ENCODE peak calls at places on chromosomes 2 and 18, in six cellular contexts. L is Caki2, A is HT-29, M is AG09309, Q is foreskin keratinocyte, Y is cardiac fibroblast. Z is an unnamed sample.

GRCh38 chr2:167383610-167384194 is 495.4 kb downstream of the XIRP2 start:
- DNase-seq in L (no peak), A (no peak), M (no peak), Q (no peak), Y (no peak), Z (no peak)

GRCh38 chr18:31206787-31207381 is 44.2 kb upstream of the DSC1 start:
- DNase-seq in L (peak; percentile 97), A (peak; percentile 92), M (no peak), Q (peak; percentile 85), Y (peak; percentile 5), Z (peak; percentile 67)

GRCh38 chr2:159849160-159849813 is 51.3 kb upstream of the CD302 start:
- DNase-seq in L (no peak), A (no peak), M (no peak), Q (no peak), Y (no peak), Z (no peak)

GRCh38 chr18:21853020-21853419 is 112.4 kb downstream of the MIB1 start:
- DNase-seq in L (no peak), A (no peak), M (no peak), Q (no peak), Y (peak; percentile 52), Z (no peak)

GRCh38 chr2:188678921-188679320 is 295.3 kb upstream of the COL3A1 start:
- DNase-seq in L (no peak), A (no peak), M (peak; percentile 60), Q (no peak), Y (peak; percentile 87), Z (no peak)

GRCh38 chr2:219168932-219169331 is 897 bp downstream of the SLC23A3 start:
- DNase-seq in L (no peak), A (no peak), M (no peak), Q (no peak), Y (no peak), Z (no peak)

GRCh38 chr2:63614983-63615945 is 26.5 kb downstream of the MDH1 start:
- DNase-seq in L (no peak), A (no peak), M (peak; percentile 13), Q (peak; percentile 85), Y (peak; percentile 48), Z (peak; percentile 70)

GRCh38 chr18:49911414-49911813 is 98.1 kb upstream of the ACAA2 start:
- DNase-seq in L (no peak), A (no peak), M (no peak), Q (no peak), Y (no peak), Z (no peak)

GRCh38 chr2:16039055-16039454 is 98.7 kb downstream of the MYCN start:
- DNase-seq in L (no peak), A (no peak), M (no peak), Q (no peak), Y (no peak), Z (no peak)

GRCh38 chr2:195819276-195819675 is 162.2 kb downstream of the SLC39A10 start:
- DNase-seq in L (no peak), A (no peak), M (no peak), Q (no peak), Y (no peak), Z (no peak)

GRCh38 chr2:241947876-241948275 is 78.3 kb downstream of the RTP5 start:
- DNase-seq in L (no peak), A (no peak), M (no peak), Q (no peak), Y (no peak), Z (no peak)

GRCh38 chr18:79610461-79611039 is 69.1 kb upstream of the CTDP1 start:
- DNase-seq in L (no peak), A (peak; percentile 12), M (no peak), Q (no peak), Y (no peak), Z (no peak)

GRCh38 chr2:121149384-121149783 is 135.6 kb downstream of the TFCP2L1 start:
- DNase-seq in L (no peak), A (no peak), M (no peak), Q (no peak), Y (no peak), Z (no peak)

GRCh38 chr2:191845876-191846786 is 757 bp downstream of the CAVIN2 start:
- DNase-seq in L (no peak), A (no peak), M (no peak), Q (no peak), Y (no peak), Z (peak; percentile 8)

GRCh38 chr18:61992923-61993322 is 100.1 kb upstream of the RNF152 start:
- DNase-seq in L (no peak), A (no peak), M (peak; percentile 48), Q (no peak), Y (peak; percentile 78), Z (no peak)

GRCh38 chr18:37252854-37253396 is 312.7 kb downstream of the CELF4 start:
- DNase-seq in L (no peak), A (no peak), M (no peak), Q (no peak), Y (no peak), Z (no peak)

GRCh38 chr2:232623768-232624553 is 9.4 kb upstream of the EFHD1 start:
- DNase-seq in L (no peak), A (no peak), M (no peak), Q (no peak), Y (no peak), Z (no peak)

GRCh38 chr18:70250781-70251180 is 38.1 kb upstream of the SOCS6 start:
- DNase-seq in L (no peak), A (no peak), M (no peak), Q (no peak), Y (no peak), Z (no peak)

GRCh38 chr2:201643216-201643651 is at the start of gene TMEM237:
- DNase-seq in L (peak; percentile 62), A (peak; percentile 22), M (no peak), Q (peak; percentile 44), Y (peak; percentile 42), Z (peak; percentile 44)

GRCh38 chr2:120134263-120134662 is 88.9 kb downstream of the TMEM185B start:
- DNase-seq in L (no peak), A (no peak), M (peak; percentile 52), Q (peak; percentile 87), Y (peak; percentile 74), Z (peak; percentile 51)

GRCh38 chr18:52341617-52342381 is 1.8 kb downstream of the DCC start:
- DNase-seq in L (no peak), A (no peak), M (no peak), Q (peak; percentile 2), Y (peak; percentile 13), Z (no peak)

GRCh38 chr2:147538088-147538487 is 306.7 kb upstream of the ACVR2A start:
- DNase-seq in L (no peak), A (no peak), M (peak; percentile 3), Q (no peak), Y (peak; percentile 80), Z (no peak)

GRCh38 chr2:109612991-109613921 is 510 bp downstream of the SEPTIN10 start:
- DNase-seq in L (peak; percentile 52), A (peak; percentile 53), M (no peak), Q (no peak), Y (peak; percentile 78), Z (no peak)

GRCh38 chr2:152335851-152336102 is 803 bp downstream of the FMNL2 start:
- DNase-seq in L (peak; percentile 36), A (no peak), M (no peak), Q (no peak), Y (no peak), Z (peak; percentile 16)

GRCh38 chr2:44441200-44441599 is 79.5 kb downstream of the CAMKMT start:
- DNase-seq in L (peak; percentile 4), A (no peak), M (no peak), Q (no peak), Y (no peak), Z (no peak)

GRCh38 chr2:17719562-17720371 is 33.8 kb downstream of the SMC6 start:
- DNase-seq in L (peak; percentile 26), A (peak; percentile 31), M (no peak), Q (no peak), Y (peak; percentile 38), Z (peak; percentile 22)

GRCh38 chr2:37635359-37636208 is 35.9 kb downstream of the CDC42EP3 start:
- DNase-seq in L (no peak), A (no peak), M (peak; percentile 78), Q (peak; percentile 93), Y (peak; percentile 71), Z (peak; percentile 26)

GRCh38 chr2:224146356-224147160 is 107.5 kb upstream of the SERPINE2 start:
- DNase-seq in L (peak; percentile 46), A (peak; percentile 30), M (no peak), Q (no peak), Y (no peak), Z (no peak)

GRCh38 chr18:35322486-35323258 is 21.5 kb downstream of the ZNF24 start:
- DNase-seq in L (no peak), A (no peak), M (no peak), Q (peak; percentile 42), Y (no peak), Z (no peak)

GRCh38 chr18:11366410-11366809 is 217.0 kb upstream of the PIEZO2 start:
- DNase-seq in L (peak; percentile 79), A (no peak), M (peak; percentile 3), Q (no peak), Y (peak; percentile 42), Z (no peak)

GRCh38 chr18:24553886-24554285 is 93.4 kb downstream of the HRH4 start:
- DNase-seq in L (no peak), A (no peak), M (no peak), Q (no peak), Y (no peak), Z (no peak)

Z was measured in RWPE1.